ENCODE peak calls at places on chromosomes 5 and 9, in six cellular contexts. F, A, E, Z, Q and O are unnamed samples.

GRCh38 chr9:3608011-3608410 is 82.2 kb upstream of the RFX3 start:
- ATAC-seq in F (no peak), A (peak), E (no peak), Z (no peak), Q (no peak), O (no peak)

GRCh38 chr5:106076655-106077054 is 1594.1 kb downstream of the EFNA5 start:
- ATAC-seq in F (no peak), A (no peak), E (no peak), Z (no peak), Q (no peak), O (no peak)

GRCh38 chr9:125561497-125562148 is 145.4 kb downstream of the MAPKAP1 start:
- ATAC-seq in F (no peak), A (peak), E (no peak), Z (no peak), Q (no peak), O (no peak)

GRCh38 chr5:111299831-111300432 is 75.7 kb downstream of the CAMK4 start:
- ATAC-seq in F (no peak), A (peak), E (no peak), Z (no peak), Q (no peak), O (no peak)

GRCh38 chr9:74729129-74729710 is 158.5 kb downstream of the TRPM6 start:
- ATAC-seq in F (no peak), A (no peak), E (no peak), Z (no peak), Q (no peak), O (no peak)

GRCh38 chr5:17340816-17341215 is 123.4 kb downstream of the BASP1 start:
- ATAC-seq in F (no peak), A (no peak), E (no peak), Z (no peak), Q (no peak), O (no peak)

GRCh38 chr9:109604788-109605187 is 106.7 kb upstream of the PTPN3 start:
- ATAC-seq in F (no peak), A (no peak), E (no peak), Z (no peak), Q (no peak), O (no peak)

GRCh38 chr5:83331842-83332241 is 139.7 kb upstream of the VCAN start:
- ATAC-seq in F (no peak), A (no peak), E (no peak), Z (no peak), Q (no peak), O (no peak)

GRCh38 chr5:107474361-107474723 is 196.4 kb downstream of the EFNA5 start:
- ATAC-seq in F (no peak), A (no peak), E (no peak), Z (no peak), Q (no peak), O (no peak)

GRCh38 chr5:104184264-104184663 is 621.7 kb upstream of the NUDT12 start:
- ATAC-seq in F (no peak), A (no peak), E (no peak), Z (no peak), Q (no peak), O (no peak)

GRCh38 chr5:158538506-158539074 is 561.1 kb downstream of the EBF1 start:
- ATAC-seq in F (no peak), A (peak), E (no peak), Z (no peak), Q (no peak), O (peak)

GRCh38 chr5:158543539-158544387 is 556.0 kb downstream of the EBF1 start:
- ATAC-seq in F (no peak), A (peak), E (no peak), Z (peak), Q (no peak), O (peak)

GRCh38 chr5:158537343-158537742 is 562.4 kb downstream of the EBF1 start:
- ATAC-seq in F (no peak), A (no peak), E (no peak), Z (no peak), Q (no peak), O (no peak)

GRCh38 chr5:158544388-158545339 is 555.1 kb downstream of the EBF1 start:
- ATAC-seq in F (no peak), A (peak), E (no peak), Z (no peak), Q (no peak), O (no peak)

DNA sequence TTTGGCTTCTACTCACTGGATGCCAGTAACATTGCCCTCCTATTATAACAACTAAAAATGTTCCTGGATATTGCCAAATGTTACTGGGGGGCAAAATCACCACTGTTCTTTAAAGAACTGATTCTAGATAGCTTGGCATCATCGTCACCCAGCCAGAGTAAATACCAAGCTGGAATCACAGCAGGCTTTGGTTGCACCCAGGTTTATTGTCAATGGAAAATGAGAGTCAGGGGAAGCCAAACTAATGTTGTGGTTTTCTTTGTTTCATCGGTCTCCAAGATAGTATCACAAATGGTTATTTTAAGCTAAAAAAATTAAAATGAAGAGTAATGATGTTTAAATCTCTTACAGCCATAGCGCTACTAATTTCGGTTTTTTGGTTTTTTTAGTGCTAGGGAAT is 558.2 kb downstream of the EBF1 start:
- ATAC-seq in F (no peak), A (no peak), E (no peak), Z (no peak), Q (no peak), O (no peak)
- TF ChIP-seq EP300 in F (no peak), A (no peak), E (no peak), Z (no peak), Q (no peak), O (no peak)

GRCh38 chr5:177311723-177312648 is at the start of gene MXD3:
- ATAC-seq in F (peak), A (peak), E (peak), Z (peak), Q (peak), O (peak)

GRCh38 chr5:177312649-177313181 is 1.0 kb upstream of the MXD3 start:
- ATAC-seq in F (peak), A (peak), E (peak), Z (no peak), Q (peak), O (no peak)

GRCh38 chr5:177313561-177314259 is 2.0 kb upstream of the MXD3 start:
- ATAC-seq in F (no peak), A (no peak), E (no peak), Z (no peak), Q (no peak), O (no peak)

GRCh38 chr5:177315411-177315810 is 3.7 kb upstream of the MXD3 start:
- ATAC-seq in F (no peak), A (no peak), E (no peak), Z (no peak), Q (no peak), O (no peak)

DNA sequence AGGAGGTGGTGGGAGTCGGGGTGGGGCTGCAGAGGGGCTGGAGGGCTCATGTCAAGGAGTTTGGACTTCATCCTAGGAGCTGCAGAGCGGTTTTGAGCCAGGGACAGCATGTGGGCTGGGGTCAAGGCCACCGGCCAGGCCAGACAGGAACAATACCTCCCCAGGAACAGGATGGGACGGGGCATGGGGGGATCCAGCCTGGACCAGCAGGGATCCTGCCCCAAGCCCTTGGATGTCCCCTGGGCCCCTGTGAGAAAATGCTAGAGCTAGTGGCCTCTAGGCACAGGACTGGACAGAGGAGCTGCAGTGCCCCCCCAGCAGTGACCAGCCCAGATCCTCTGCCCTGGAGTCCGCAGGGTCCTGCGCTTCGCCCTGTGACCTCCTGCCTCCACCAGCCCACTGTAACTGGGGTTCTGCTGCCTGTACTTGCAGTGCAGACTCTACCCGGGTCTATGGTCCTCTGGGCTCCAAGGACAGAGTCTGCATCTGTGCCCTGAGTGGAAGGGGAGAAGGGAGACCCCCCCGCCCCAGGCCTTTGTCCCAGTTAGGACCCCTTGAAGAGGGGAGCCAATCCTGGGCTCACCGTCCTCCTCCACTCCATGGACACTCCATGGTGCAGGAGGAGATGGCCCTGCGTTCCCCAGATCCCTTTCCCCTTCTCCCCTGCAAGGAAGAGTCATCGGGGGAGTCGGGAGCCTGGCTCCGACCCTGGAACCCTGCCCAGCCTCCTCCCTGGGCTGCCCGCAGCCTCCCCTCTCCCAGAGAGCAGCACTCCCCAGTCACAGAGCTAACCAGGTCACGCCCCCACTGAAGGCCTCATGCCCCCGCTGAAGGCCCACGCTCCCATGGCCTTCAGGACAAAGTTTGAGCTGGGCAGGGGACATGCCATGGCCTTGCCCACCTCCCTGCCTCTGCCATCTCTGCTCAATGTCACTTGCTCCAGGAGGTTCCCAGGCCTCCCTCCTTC is 3.0 kb upstream of the MXD3 start:
- ATAC-seq in F (no peak), A (no peak), E (no peak), Z (no peak), Q (no peak), O (no peak)
- TF ChIP-seq POLR2A in F (no peak), A (no peak), E (no peak), Z (no peak), Q (no peak), O (no peak)

DNA sequence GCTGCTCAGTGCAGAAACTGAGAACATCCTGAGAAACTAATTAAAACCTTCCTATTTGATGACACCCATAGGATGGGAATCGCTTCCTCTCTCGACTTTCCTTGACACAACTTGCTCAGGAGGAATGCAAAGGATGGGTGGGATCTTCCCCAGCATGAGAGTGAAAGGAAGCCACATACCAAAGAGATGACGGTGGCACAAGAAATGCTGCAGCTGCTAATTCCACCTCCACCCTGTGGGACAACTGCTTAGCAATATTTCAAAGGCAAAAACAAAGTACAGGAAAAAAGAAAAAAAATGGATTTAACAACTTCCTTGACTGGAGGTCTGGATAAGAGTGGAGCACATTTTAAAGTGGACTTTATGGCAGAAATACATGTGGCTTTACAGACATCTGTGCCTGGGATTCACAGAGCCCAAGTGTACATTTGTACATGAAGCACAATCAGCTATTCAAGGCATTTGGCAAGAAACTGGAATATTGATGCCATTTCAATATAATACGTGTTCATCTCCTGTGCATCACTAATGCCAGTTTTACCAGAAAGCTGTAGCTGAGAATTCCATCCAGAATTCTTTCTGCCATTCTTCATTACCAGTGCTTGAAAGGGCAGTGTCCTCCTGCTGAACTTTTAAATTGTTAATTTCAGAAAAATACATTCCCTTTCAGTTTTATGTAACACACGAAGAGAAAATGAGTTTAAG is 359.2 kb upstream of the ACTBL2 start:
- ATAC-seq in F (no peak), A (no peak), E (peak), Z (peak), Q (no peak), O (peak)
- TF ChIP-seq EP300 in F (no peak), A (no peak), E (peak), Z (no peak), Q (no peak), O (no peak)

GRCh38 chr5:178624626-178625546 is 2.0 kb downstream of the CLK4 start:
- ATAC-seq in F (no peak), A (no peak), E (no peak), Z (no peak), Q (peak), O (no peak)

GRCh38 chr5:178625679-178626483 is 969 bp downstream of the CLK4 start:
- ATAC-seq in F (peak), A (peak), E (peak), Z (peak), Q (peak), O (peak)

GRCh38 chr5:178630475-178630930 is 3.7 kb upstream of the CLK4 start:
- ATAC-seq in F (peak), A (no peak), E (no peak), Z (no peak), Q (no peak), O (no peak)

GRCh38 chr5:178627259-178627598 is 379 bp upstream of the CLK4 start:
- ATAC-seq in F (peak), A (peak), E (peak), Z (no peak), Q (no peak), O (no peak)

DNA sequence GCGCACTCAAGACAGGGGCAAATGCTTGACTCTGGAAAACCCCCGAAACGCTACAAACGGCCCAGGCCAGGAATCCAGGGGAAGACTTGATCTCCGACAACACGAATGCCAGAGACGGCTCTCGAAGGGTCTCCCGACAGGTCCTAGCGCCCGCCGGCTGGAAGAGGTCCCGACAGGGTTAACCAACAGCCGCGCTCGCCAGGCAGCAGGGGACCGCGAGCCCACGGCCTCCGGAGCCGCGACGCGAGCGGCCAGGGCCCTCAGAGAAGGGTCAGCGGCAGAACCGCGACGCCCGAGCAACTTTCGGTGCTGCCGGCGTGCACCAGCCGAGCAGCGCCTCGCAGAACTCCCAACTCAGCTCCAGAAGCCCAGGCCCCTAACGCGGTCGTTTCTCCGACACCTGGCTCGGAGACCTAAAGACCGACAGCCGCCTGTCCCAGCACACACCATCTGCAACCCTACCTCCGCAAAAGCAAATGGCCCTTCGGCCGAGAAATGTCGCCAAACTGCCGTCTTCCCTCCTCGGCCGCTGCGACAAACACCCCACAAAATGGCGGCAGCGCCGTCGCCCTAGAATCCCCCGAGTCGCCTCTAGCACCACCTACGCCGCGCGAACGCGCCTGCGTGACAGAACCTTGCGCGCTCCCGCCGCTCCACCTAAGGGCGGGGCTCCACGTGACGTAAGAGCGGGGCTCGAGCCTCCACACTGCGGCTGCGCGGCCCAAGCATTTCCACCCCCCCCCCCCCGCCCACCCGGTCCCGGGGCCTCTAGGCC is at the start of gene CLK4:
- ATAC-seq in F (peak), A (peak), E (peak), Z (peak), Q (peak), O (peak)
- TF ChIP-seq POLR2A in F (peak), A (peak), E (peak), Z (peak), Q (peak), O (peak)